ENCODE peak calls at places on chromosome 13, in nine cellular contexts. B is cardiac fibroblast; U is HEK293T; A is activated naive CD4-positive, alpha-beta T cell treated with anti-CD3 and anti-CD28 coated beads for 36 hours; Z is NCI-H1417; E is activated effector memory CD4-positive, alpha-beta T cell treated with anti-CD3 and anti-CD28 coated beads, Interleukin-2, amount 50 U/mL, for 16 hours; Q is CD8-positive, alpha-beta memory T cell; K is neural crest cell; F is HTR-8/SVneo. G is an unnamed sample.

GRCh38 chr13:86757236-86757978 is 913.8 kb upstream of the SLITRK5 start:
- DNase-seq in U (no peak), F (no peak), Q (peak), E (peak), K (no peak), B (no peak), A (no peak), Z (no peak), G (no peak)

GRCh38 chr13:104318121-104318520 is 1251.9 kb upstream of the SLC10A2 start:
- DNase-seq in E (no peak), U (no peak), A (no peak), K (no peak), F (peak), Z (peak), B (peak), Q (no peak), G (no peak)

GRCh38 chr13:101289764-101290163 is 126.5 kb downstream of the NALCN start:
- DNase-seq in A (no peak), K (peak), Q (no peak), U (peak), F (no peak), E (no peak), Z (peak), B (peak), G (no peak)

GRCh38 chr13:95605426-95606125 is 38.9 kb downstream of the DZIP1 start:
- DNase-seq in F (no peak), B (no peak), E (no peak), U (no peak), K (no peak), Q (no peak), Z (no peak), A (no peak), G (no peak)

GRCh38 chr13:30676672-30677071 is 58.7 kb upstream of the ALOX5AP start:
- DNase-seq in A (no peak), K (no peak), B (peak), U (no peak), Z (peak), F (peak), Q (no peak), E (no peak), G (no peak)

GRCh38 chr13:26784704-26785639 is 24.4 kb upstream of the GPR12 start:
- DNase-seq in E (no peak), Q (no peak), A (peak), U (no peak), Z (peak), B (no peak), F (no peak), K (no peak), G (no peak)

GRCh38 chr13:108377646-108378206 is 108.2 kb downstream of the TNFSF13B start:
- DNase-seq in A (no peak), Z (no peak), F (no peak), E (no peak), U (no peak), Q (no peak), B (no peak), K (no peak), G (no peak)

GRCh38 chr13:28022848-28023518 is 34.5 kb upstream of the URAD start:
- DNase-seq in Z (no peak), K (peak), A (no peak), E (no peak), B (peak), U (no peak), F (no peak), Q (no peak), G (no peak)

GRCh38 chr13:28220166-28220565 is 81.8 kb downstream of the PAN3 start:
- DNase-seq in B (peak), A (no peak), Z (no peak), E (no peak), K (no peak), Q (no peak), U (no peak), F (no peak), G (no peak)

GRCh38 chr13:28819748-28820098 is 416 bp upstream of the MTUS2 start:
- DNase-seq in B (peak), K (peak), U (peak), Z (no peak), F (no peak), A (peak), E (peak), Q (no peak), G (no peak)

GRCh38 chr13:79187917-79188699 is 217.9 kb downstream of the RBM26 start:
- DNase-seq in F (no peak), Z (peak), A (no peak), Q (no peak), E (no peak), K (no peak), U (no peak), B (no peak), G (no peak)

GRCh38 chr13:105721056-105721455 is 814.4 kb downstream of the EFNB2 start:
- DNase-seq in Z (no peak), B (peak), F (no peak), K (no peak), A (no peak), U (no peak), E (no peak), Q (no peak), G (no peak)

GRCh38 chr13:86741762-86742285 is 929.3 kb upstream of the SLITRK5 start:
- DNase-seq in A (no peak), U (no peak), E (no peak), B (no peak), Q (no peak), Z (peak), K (no peak), F (no peak), G (no peak)

GRCh38 chr13:113187263-113187669 is 21.2 kb downstream of the PCID2 start:
- DNase-seq in K (no peak), Z (peak), Q (no peak), B (peak), E (peak), F (peak), U (peak), A (peak), G (peak)

GRCh38 chr13:24875566-24875965 is 111.6 kb downstream of the RNF17 start:
- DNase-seq in B (no peak), K (no peak), U (no peak), F (no peak), Q (no peak), E (no peak), Z (no peak), A (no peak), G (no peak)

GRCh38 chr13:24511019-24511823 is 1.4 kb downstream of the PARP4 start:
- DNase-seq in E (peak), Z (peak), F (peak), U (peak), B (peak), A (peak), Q (peak), K (no peak), G (peak)

GRCh38 chr13:63161219-63161618 is 1745.6 kb upstream of the PCDH20 start:
- DNase-seq in U (no peak), K (no peak), B (peak), E (no peak), F (no peak), Z (no peak), A (no peak), Q (no peak), G (no peak)

GRCh38 chr13:107441279-107441678 is 774.1 kb downstream of the LIG4 start:
- DNase-seq in U (no peak), E (no peak), Q (no peak), F (peak), K (no peak), Z (no peak), B (peak), A (no peak), G (peak)

GRCh38 chr13:76854894-76855293 is 31.3 kb downstream of the KCTD12 start:
- DNase-seq in K (no peak), Z (no peak), Q (no peak), B (peak), E (no peak), A (no peak), F (no peak), U (no peak), G (peak)

G was measured in RWPE1.